ENCODE peak calls at places on chromosome 20, in six cellular contexts. One of them, this sample, is unnamed.

GRCh38 chr20:53827996-53828672 is 234.5 kb upstream of the ZNF217 start:
- DNase-seq in hypothalamus: no peak
- DNase-seq in activated naive CD4-positive, alpha-beta T cell: no peak
- DNase-seq in mesothelial cell of epicardium: no peak
- DNase-seq in naive B cell: no peak
- DNase-seq in iris pigment epithelial cell: peak; percentile 100
- DNase-seq in this sample: no peak

GRCh38 chr20:59835448-59836395 is 97.7 kb downstream of the SYCP2 start:
- DNase-seq in hypothalamus: peak; percentile 63
- DNase-seq in activated naive CD4-positive, alpha-beta T cell: no peak
- DNase-seq in mesothelial cell of epicardium: no peak
- DNase-seq in naive B cell: no peak
- DNase-seq in iris pigment epithelial cell: no peak
- DNase-seq in this sample: peak; percentile 60

GRCh38 chr20:22791877-22792525 is 207.6 kb upstream of the FOXA2 start:
- DNase-seq in hypothalamus: no peak
- DNase-seq in activated naive CD4-positive, alpha-beta T cell: no peak
- DNase-seq in mesothelial cell of epicardium: no peak
- DNase-seq in naive B cell: no peak
- DNase-seq in iris pigment epithelial cell: no peak
- DNase-seq in this sample: no peak

GRCh38 chr20:13262701-13263335 is 41.7 kb downstream of the ISM1 start:
- DNase-seq in hypothalamus: no peak
- DNase-seq in activated naive CD4-positive, alpha-beta T cell: no peak
- DNase-seq in mesothelial cell of epicardium: no peak
- DNase-seq in naive B cell: no peak
- DNase-seq in iris pigment epithelial cell: no peak
- DNase-seq in this sample: no peak

GRCh38 chr20:57977141-57977540 is 251.3 kb downstream of the ANKRD60 start:
- DNase-seq in hypothalamus: no peak
- DNase-seq in activated naive CD4-positive, alpha-beta T cell: no peak
- DNase-seq in mesothelial cell of epicardium: no peak
- DNase-seq in naive B cell: no peak
- DNase-seq in iris pigment epithelial cell: no peak
- DNase-seq in this sample: no peak

GRCh38 chr20:13586133-13586532 is 52.6 kb downstream of the TASP1 start:
- DNase-seq in hypothalamus: no peak
- DNase-seq in activated naive CD4-positive, alpha-beta T cell: no peak
- DNase-seq in mesothelial cell of epicardium: no peak
- DNase-seq in naive B cell: no peak
- DNase-seq in iris pigment epithelial cell: no peak
- DNase-seq in this sample: no peak

GRCh38 chr20:37379967-37380828 is 34.3 kb downstream of the SRC start:
- DNase-seq in hypothalamus: no peak
- DNase-seq in activated naive CD4-positive, alpha-beta T cell: no peak
- DNase-seq in mesothelial cell of epicardium: no peak
- DNase-seq in naive B cell: no peak
- DNase-seq in iris pigment epithelial cell: peak; percentile 76
- DNase-seq in this sample: no peak

GRCh38 chr20:62201173-62202082 is 18.6 kb downstream of the MTG2 start:
- DNase-seq in hypothalamus: no peak
- DNase-seq in activated naive CD4-positive, alpha-beta T cell: no peak
- DNase-seq in mesothelial cell of epicardium: peak; percentile 17
- DNase-seq in naive B cell: peak; percentile 24
- DNase-seq in iris pigment epithelial cell: no peak
- DNase-seq in this sample: peak; percentile 26

GRCh38 chr20:50004175-50004574 is 21.4 kb downstream of the SNAI1 start:
- DNase-seq in hypothalamus: no peak
- DNase-seq in activated naive CD4-positive, alpha-beta T cell: no peak
- DNase-seq in mesothelial cell of epicardium: no peak
- DNase-seq in naive B cell: no peak
- DNase-seq in iris pigment epithelial cell: peak; percentile 27
- DNase-seq in this sample: no peak

GRCh38 chr20:39812116-39812515 is 850.0 kb downstream of the DHX35 start:
- DNase-seq in hypothalamus: no peak
- DNase-seq in activated naive CD4-positive, alpha-beta T cell: no peak
- DNase-seq in mesothelial cell of epicardium: no peak
- DNase-seq in naive B cell: no peak
- DNase-seq in iris pigment epithelial cell: no peak
- DNase-seq in this sample: no peak

GRCh38 chr20:33653218-33653899 is 8.8 kb upstream of the C20orf144 start:
- DNase-seq in hypothalamus: peak; percentile 30
- DNase-seq in activated naive CD4-positive, alpha-beta T cell: no peak
- DNase-seq in mesothelial cell of epicardium: no peak
- DNase-seq in naive B cell: peak; percentile 45
- DNase-seq in iris pigment epithelial cell: peak; percentile 62
- DNase-seq in this sample: peak; percentile 60

GRCh38 chr20:2101057-2101934 is at the start of gene STK35:
- DNase-seq in hypothalamus: peak; percentile 90
- DNase-seq in activated naive CD4-positive, alpha-beta T cell: peak; percentile 58
- DNase-seq in mesothelial cell of epicardium: peak; percentile 37
- DNase-seq in naive B cell: no peak
- DNase-seq in iris pigment epithelial cell: no peak
- DNase-seq in this sample: peak; percentile 88

GRCh38 chr20:40471261-40471629 is 217.8 kb downstream of the MAFB start:
- DNase-seq in hypothalamus: no peak
- DNase-seq in activated naive CD4-positive, alpha-beta T cell: no peak
- DNase-seq in mesothelial cell of epicardium: no peak
- DNase-seq in naive B cell: no peak
- DNase-seq in iris pigment epithelial cell: no peak
- DNase-seq in this sample: no peak

GRCh38 chr20:35091808-35092523 is 641 bp downstream of the TRPC4AP start:
- DNase-seq in hypothalamus: no peak
- DNase-seq in activated naive CD4-positive, alpha-beta T cell: no peak
- DNase-seq in mesothelial cell of epicardium: no peak
- DNase-seq in naive B cell: peak; percentile 10
- DNase-seq in iris pigment epithelial cell: peak; percentile 33
- DNase-seq in this sample: peak; percentile 11

GRCh38 chr20:35942243-35942642 is 12.1 kb downstream of the SCAND1 start:
- DNase-seq in hypothalamus: peak; percentile 4
- DNase-seq in activated naive CD4-positive, alpha-beta T cell: no peak
- DNase-seq in mesothelial cell of epicardium: no peak
- DNase-seq in naive B cell: no peak
- DNase-seq in iris pigment epithelial cell: no peak
- DNase-seq in this sample: no peak

GRCh38 chr20:13119583-13119982 is 101.5 kb upstream of the ISM1 start:
- DNase-seq in hypothalamus: peak; percentile 25
- DNase-seq in activated naive CD4-positive, alpha-beta T cell: no peak
- DNase-seq in mesothelial cell of epicardium: no peak
- DNase-seq in naive B cell: peak; percentile 27
- DNase-seq in iris pigment epithelial cell: peak; percentile 61
- DNase-seq in this sample: peak; percentile 54

GRCh38 chr20:14360386-14360785 is 23.0 kb upstream of the FLRT3 start:
- DNase-seq in hypothalamus: no peak
- DNase-seq in activated naive CD4-positive, alpha-beta T cell: no peak
- DNase-seq in mesothelial cell of epicardium: no peak
- DNase-seq in naive B cell: no peak
- DNase-seq in iris pigment epithelial cell: no peak
- DNase-seq in this sample: no peak

GRCh38 chr20:43914697-43915208 is at the start of gene TOX2:
- DNase-seq in hypothalamus: no peak
- DNase-seq in activated naive CD4-positive, alpha-beta T cell: no peak
- DNase-seq in mesothelial cell of epicardium: no peak
- DNase-seq in naive B cell: peak; percentile 9
- DNase-seq in iris pigment epithelial cell: peak; percentile 57
- DNase-seq in this sample: no peak

GRCh38 chr20:46304361-46304760 is 3.9 kb downstream of the CDH22 start:
- DNase-seq in hypothalamus: no peak
- DNase-seq in activated naive CD4-positive, alpha-beta T cell: no peak
- DNase-seq in mesothelial cell of epicardium: no peak
- DNase-seq in naive B cell: no peak
- DNase-seq in iris pigment epithelial cell: peak; percentile 8
- DNase-seq in this sample: no peak

GRCh38 chr20:44742304-44743079 is 3.2 kb upstream of the KCNK15 start:
- DNase-seq in hypothalamus: no peak
- DNase-seq in activated naive CD4-positive, alpha-beta T cell: no peak
- DNase-seq in mesothelial cell of epicardium: no peak
- DNase-seq in naive B cell: no peak
- DNase-seq in iris pigment epithelial cell: no peak
- DNase-seq in this sample: no peak

GRCh38 chr20:2289475-2289874 is 6.3 kb upstream of the TGM3 start:
- DNase-seq in hypothalamus: no peak
- DNase-seq in activated naive CD4-positive, alpha-beta T cell: no peak
- DNase-seq in mesothelial cell of epicardium: no peak
- DNase-seq in naive B cell: no peak
- DNase-seq in iris pigment epithelial cell: no peak
- DNase-seq in this sample: no peak

GRCh38 chr20:32731882-32732266 is 11.4 kb downstream of the COMMD7 start:
- DNase-seq in hypothalamus: no peak
- DNase-seq in activated naive CD4-positive, alpha-beta T cell: no peak
- DNase-seq in mesothelial cell of epicardium: no peak
- DNase-seq in naive B cell: no peak
- DNase-seq in iris pigment epithelial cell: peak; percentile 62
- DNase-seq in this sample: no peak

GRCh38 chr20:33789109-33789857 is 21.9 kb upstream of the CHMP4B start:
- DNase-seq in hypothalamus: no peak
- DNase-seq in activated naive CD4-positive, alpha-beta T cell: no peak
- DNase-seq in mesothelial cell of epicardium: no peak
- DNase-seq in naive B cell: no peak
- DNase-seq in iris pigment epithelial cell: peak; percentile 98
- DNase-seq in this sample: no peak

GRCh38 chr20:57662028-57662312 is 41.7 kb upstream of the ZBP1 start:
- DNase-seq in hypothalamus: no peak
- DNase-seq in activated naive CD4-positive, alpha-beta T cell: no peak
- DNase-seq in mesothelial cell of epicardium: peak; percentile 1
- DNase-seq in naive B cell: no peak
- DNase-seq in iris pigment epithelial cell: no peak
- DNase-seq in this sample: no peak

GRCh38 chr20:32282461-32282860 is 5.0 kb downstream of the KIF3B start:
- DNase-seq in hypothalamus: no peak
- DNase-seq in activated naive CD4-positive, alpha-beta T cell: no peak
- DNase-seq in mesothelial cell of epicardium: no peak
- DNase-seq in naive B cell: no peak
- DNase-seq in iris pigment epithelial cell: no peak
- DNase-seq in this sample: peak; percentile 91

GRCh38 chr20:43540673-43541060 is 18.2 kb upstream of the SGK2 start:
- DNase-seq in hypothalamus: no peak
- DNase-seq in activated naive CD4-positive, alpha-beta T cell: no peak
- DNase-seq in mesothelial cell of epicardium: no peak
- DNase-seq in naive B cell: no peak
- DNase-seq in iris pigment epithelial cell: no peak
- DNase-seq in this sample: no peak

GRCh38 chr20:3691306-3691705 is 9.5 kb upstream of the ADAM33 start:
- DNase-seq in hypothalamus: no peak
- DNase-seq in activated naive CD4-positive, alpha-beta T cell: no peak
- DNase-seq in mesothelial cell of epicardium: no peak
- DNase-seq in naive B cell: no peak
- DNase-seq in iris pigment epithelial cell: no peak
- DNase-seq in this sample: no peak

GRCh38 chr20:47638851-47639250 is 137.2 kb downstream of the NCOA3 start:
- DNase-seq in hypothalamus: no peak
- DNase-seq in activated naive CD4-positive, alpha-beta T cell: no peak
- DNase-seq in mesothelial cell of epicardium: no peak
- DNase-seq in naive B cell: no peak
- DNase-seq in iris pigment epithelial cell: no peak
- DNase-seq in this sample: no peak

GRCh38 chr20:12152996-12153395 is 235.3 kb downstream of the BTBD3 start:
- DNase-seq in hypothalamus: no peak
- DNase-seq in activated naive CD4-positive, alpha-beta T cell: no peak
- DNase-seq in mesothelial cell of epicardium: no peak
- DNase-seq in naive B cell: no peak
- DNase-seq in iris pigment epithelial cell: peak; percentile 78
- DNase-seq in this sample: no peak

GRCh38 chr20:62549029-62549428 is 73.2 kb upstream of the GATA5 start:
- DNase-seq in hypothalamus: no peak
- DNase-seq in activated naive CD4-positive, alpha-beta T cell: no peak
- DNase-seq in mesothelial cell of epicardium: no peak
- DNase-seq in naive B cell: no peak
- DNase-seq in iris pigment epithelial cell: no peak
- DNase-seq in this sample: no peak

GRCh38 chr20:23915844-23916243 is 36.3 kb upstream of the CST5 start:
- DNase-seq in hypothalamus: no peak
- DNase-seq in activated naive CD4-positive, alpha-beta T cell: no peak
- DNase-seq in mesothelial cell of epicardium: no peak
- DNase-seq in naive B cell: no peak
- DNase-seq in iris pigment epithelial cell: no peak
- DNase-seq in this sample: no peak

GRCh38 chr20:54984104-54984448 is 508.7 kb downstream of the DOK5 start:
- DNase-seq in hypothalamus: no peak
- DNase-seq in activated naive CD4-positive, alpha-beta T cell: no peak
- DNase-seq in mesothelial cell of epicardium: no peak
- DNase-seq in naive B cell: no peak
- DNase-seq in iris pigment epithelial cell: no peak
- DNase-seq in this sample: no peak

This sample was measured in cerebellum.